ENCODE peak calls at places on chromosome 14, in ten cellular contexts. One of them, this sample, is unnamed.

GRCh38 chr14:101955695-101956161 is 8.6 kb upstream of the DYNC1H1 start:
- DNase-seq in AG04450: no peak
- DNase-seq in activated CD4-positive, CD25-positive, alpha-beta regulatory T cell treated with anti-CD3 and anti-CD28 coated beads, Interleukin-2, amount 50 U/mL, for 72 hours: no peak
- DNase-seq in NCI-H1417 treated with DMSO at 0.1 percent for 48 hours: no peak
- DNase-seq in neuronal stem cell: no peak
- DNase-seq in HT1080: no peak
- DNase-seq in fibroblast of pulmonary artery: no peak
- DNase-seq in Calu3: no peak
- DNase-seq in aorta: no peak
- DNase-seq in CD8-positive, alpha-beta T cell: no peak
- DNase-seq in this sample: no peak

GRCh38 chr14:95830386-95830785 is 46.2 kb upstream of the TUNAR start:
- DNase-seq in AG04450: no peak
- DNase-seq in activated CD4-positive, CD25-positive, alpha-beta regulatory T cell treated with anti-CD3 and anti-CD28 coated beads, Interleukin-2, amount 50 U/mL, for 72 hours: no peak
- DNase-seq in NCI-H1417 treated with DMSO at 0.1 percent for 48 hours: no peak
- DNase-seq in neuronal stem cell: no peak
- DNase-seq in HT1080: no peak
- DNase-seq in fibroblast of pulmonary artery: no peak
- DNase-seq in Calu3: no peak
- DNase-seq in aorta: no peak
- DNase-seq in CD8-positive, alpha-beta T cell: no peak
- DNase-seq in this sample: no peak

GRCh38 chr14:39265741-39266588 is 32.2 kb downstream of the MIA2 start:
- DNase-seq in AG04450: no peak
- DNase-seq in activated CD4-positive, CD25-positive, alpha-beta regulatory T cell treated with anti-CD3 and anti-CD28 coated beads, Interleukin-2, amount 50 U/mL, for 72 hours: no peak
- DNase-seq in NCI-H1417 treated with DMSO at 0.1 percent for 48 hours: no peak
- DNase-seq in neuronal stem cell: no peak
- DNase-seq in HT1080: peak
- DNase-seq in fibroblast of pulmonary artery: peak
- DNase-seq in Calu3: no peak
- DNase-seq in aorta: no peak
- DNase-seq in CD8-positive, alpha-beta T cell: no peak
- DNase-seq in this sample: no peak

GRCh38 chr14:61754627-61755381 is 7.4 kb upstream of the SNAPC1 start:
- DNase-seq in AG04450: no peak
- DNase-seq in activated CD4-positive, CD25-positive, alpha-beta regulatory T cell treated with anti-CD3 and anti-CD28 coated beads, Interleukin-2, amount 50 U/mL, for 72 hours: no peak
- DNase-seq in NCI-H1417 treated with DMSO at 0.1 percent for 48 hours: no peak
- DNase-seq in neuronal stem cell: no peak
- DNase-seq in HT1080: peak
- DNase-seq in fibroblast of pulmonary artery: peak
- DNase-seq in Calu3: no peak
- DNase-seq in aorta: no peak
- DNase-seq in CD8-positive, alpha-beta T cell: no peak
- DNase-seq in this sample: no peak

GRCh38 chr14:105070760-105071137 is 5.5 kb upstream of the GPR132 start:
- DNase-seq in AG04450: no peak
- DNase-seq in activated CD4-positive, CD25-positive, alpha-beta regulatory T cell treated with anti-CD3 and anti-CD28 coated beads, Interleukin-2, amount 50 U/mL, for 72 hours: peak
- DNase-seq in NCI-H1417 treated with DMSO at 0.1 percent for 48 hours: no peak
- DNase-seq in neuronal stem cell: no peak
- DNase-seq in HT1080: no peak
- DNase-seq in fibroblast of pulmonary artery: no peak
- DNase-seq in Calu3: no peak
- DNase-seq in aorta: no peak
- DNase-seq in CD8-positive, alpha-beta T cell: no peak
- DNase-seq in this sample: no peak

GRCh38 chr14:104656014-104656714 is 33.3 kb upstream of the INF2 start:
- DNase-seq in AG04450: no peak
- DNase-seq in activated CD4-positive, CD25-positive, alpha-beta regulatory T cell treated with anti-CD3 and anti-CD28 coated beads, Interleukin-2, amount 50 U/mL, for 72 hours: no peak
- DNase-seq in NCI-H1417 treated with DMSO at 0.1 percent for 48 hours: no peak
- DNase-seq in neuronal stem cell: no peak
- DNase-seq in HT1080: no peak
- DNase-seq in fibroblast of pulmonary artery: no peak
- DNase-seq in Calu3: no peak
- DNase-seq in aorta: no peak
- DNase-seq in CD8-positive, alpha-beta T cell: no peak
- DNase-seq in this sample: no peak

GRCh38 chr14:74941676-74942097 is 13.7 kb downstream of the PGF start:
- DNase-seq in AG04450: no peak
- DNase-seq in activated CD4-positive, CD25-positive, alpha-beta regulatory T cell treated with anti-CD3 and anti-CD28 coated beads, Interleukin-2, amount 50 U/mL, for 72 hours: peak
- DNase-seq in NCI-H1417 treated with DMSO at 0.1 percent for 48 hours: no peak
- DNase-seq in neuronal stem cell: no peak
- DNase-seq in HT1080: peak
- DNase-seq in fibroblast of pulmonary artery: peak
- DNase-seq in Calu3: no peak
- DNase-seq in aorta: peak
- DNase-seq in CD8-positive, alpha-beta T cell: peak
- DNase-seq in this sample: no peak

GRCh38 chr14:33291529-33292104 is 352.9 kb downstream of the NPAS3 start:
- DNase-seq in AG04450: no peak
- DNase-seq in activated CD4-positive, CD25-positive, alpha-beta regulatory T cell treated with anti-CD3 and anti-CD28 coated beads, Interleukin-2, amount 50 U/mL, for 72 hours: no peak
- DNase-seq in NCI-H1417 treated with DMSO at 0.1 percent for 48 hours: no peak
- DNase-seq in neuronal stem cell: no peak
- DNase-seq in HT1080: no peak
- DNase-seq in fibroblast of pulmonary artery: no peak
- DNase-seq in Calu3: no peak
- DNase-seq in aorta: no peak
- DNase-seq in CD8-positive, alpha-beta T cell: no peak
- DNase-seq in this sample: no peak

GRCh38 chr14:99688629-99689028 is 4.5 kb downstream of the CYP46A1 start:
- DNase-seq in AG04450: no peak
- DNase-seq in activated CD4-positive, CD25-positive, alpha-beta regulatory T cell treated with anti-CD3 and anti-CD28 coated beads, Interleukin-2, amount 50 U/mL, for 72 hours: no peak
- DNase-seq in NCI-H1417 treated with DMSO at 0.1 percent for 48 hours: no peak
- DNase-seq in neuronal stem cell: no peak
- DNase-seq in HT1080: no peak
- DNase-seq in fibroblast of pulmonary artery: no peak
- DNase-seq in Calu3: no peak
- DNase-seq in aorta: peak
- DNase-seq in CD8-positive, alpha-beta T cell: peak
- DNase-seq in this sample: no peak

GRCh38 chr14:76953196-76953945 is 75.1 kb downstream of the IRF2BPL start:
- DNase-seq in AG04450: no peak
- DNase-seq in activated CD4-positive, CD25-positive, alpha-beta regulatory T cell treated with anti-CD3 and anti-CD28 coated beads, Interleukin-2, amount 50 U/mL, for 72 hours: peak
- DNase-seq in NCI-H1417 treated with DMSO at 0.1 percent for 48 hours: no peak
- DNase-seq in neuronal stem cell: no peak
- DNase-seq in HT1080: peak
- DNase-seq in fibroblast of pulmonary artery: peak
- DNase-seq in Calu3: peak
- DNase-seq in aorta: peak
- DNase-seq in CD8-positive, alpha-beta T cell: peak
- DNase-seq in this sample: peak

GRCh38 chr14:72611506-72611905 is 282.4 kb downstream of the DPF3 start:
- DNase-seq in AG04450: no peak
- DNase-seq in activated CD4-positive, CD25-positive, alpha-beta regulatory T cell treated with anti-CD3 and anti-CD28 coated beads, Interleukin-2, amount 50 U/mL, for 72 hours: no peak
- DNase-seq in NCI-H1417 treated with DMSO at 0.1 percent for 48 hours: no peak
- DNase-seq in neuronal stem cell: no peak
- DNase-seq in HT1080: no peak
- DNase-seq in fibroblast of pulmonary artery: no peak
- DNase-seq in Calu3: no peak
- DNase-seq in aorta: no peak
- DNase-seq in CD8-positive, alpha-beta T cell: peak
- DNase-seq in this sample: no peak

GRCh38 chr14:101196795-101197590 is 293.5 kb upstream of the RTL1 start:
- DNase-seq in AG04450: no peak
- DNase-seq in activated CD4-positive, CD25-positive, alpha-beta regulatory T cell treated with anti-CD3 and anti-CD28 coated beads, Interleukin-2, amount 50 U/mL, for 72 hours: no peak
- DNase-seq in NCI-H1417 treated with DMSO at 0.1 percent for 48 hours: no peak
- DNase-seq in neuronal stem cell: no peak
- DNase-seq in HT1080: no peak
- DNase-seq in fibroblast of pulmonary artery: no peak
- DNase-seq in Calu3: no peak
- DNase-seq in aorta: no peak
- DNase-seq in CD8-positive, alpha-beta T cell: peak
- DNase-seq in this sample: peak

GRCh38 chr14:55221186-55221585 is 29.8 kb upstream of the DLGAP5 start:
- DNase-seq in AG04450: no peak
- DNase-seq in activated CD4-positive, CD25-positive, alpha-beta regulatory T cell treated with anti-CD3 and anti-CD28 coated beads, Interleukin-2, amount 50 U/mL, for 72 hours: no peak
- DNase-seq in NCI-H1417 treated with DMSO at 0.1 percent for 48 hours: no peak
- DNase-seq in neuronal stem cell: no peak
- DNase-seq in HT1080: peak
- DNase-seq in fibroblast of pulmonary artery: peak
- DNase-seq in Calu3: no peak
- DNase-seq in aorta: no peak
- DNase-seq in CD8-positive, alpha-beta T cell: no peak
- DNase-seq in this sample: no peak

GRCh38 chr14:67265131-67265530 is 23.9 kb downstream of the PALS1 start:
- DNase-seq in AG04450: no peak
- DNase-seq in activated CD4-positive, CD25-positive, alpha-beta regulatory T cell treated with anti-CD3 and anti-CD28 coated beads, Interleukin-2, amount 50 U/mL, for 72 hours: no peak
- DNase-seq in NCI-H1417 treated with DMSO at 0.1 percent for 48 hours: no peak
- DNase-seq in neuronal stem cell: no peak
- DNase-seq in HT1080: peak
- DNase-seq in fibroblast of pulmonary artery: peak
- DNase-seq in Calu3: peak
- DNase-seq in aorta: no peak
- DNase-seq in CD8-positive, alpha-beta T cell: no peak
- DNase-seq in this sample: no peak